ENCODE peak calls at places on chromosomes 2 and 18, in ten cellular contexts. K is neural progenitor cell; A is IMR-90; E is ascending aorta; C is HAP-1; F is brain microvascular endothelial cell; H is thoracic aorta; S is PC-3; P is transverse colon; Z is CD8-positive, alpha-beta memory T cell. Q is an unnamed sample.
A peak's percentile ranks its signal among the peaks of the same experiment; 100 is the strongest.

GRCh38 chr18:41758534-41758933 is 196.5 kb upstream of the PIK3C3 start:
- DNase-seq in A (no peak), P (no peak), K (no peak), H (no peak), S (no peak), E (no peak), C (no peak), F (no peak), Z (no peak), Q (no peak)

GRCh38 chr2:134447669-134448068 is 193.8 kb downstream of the MGAT5 start:
- DNase-seq in A (no peak), E (no peak), K (no peak), H (no peak), C (no peak), F (no peak), P (no peak), Z (no peak), S (no peak), Q (no peak)

GRCh38 chr2:30708491-30709290 is 98.6 kb downstream of the CAPN13 start:
- DNase-seq in F (peak; percentile 19), S (peak; percentile 11), Z (no peak), P (no peak), E (no peak), H (no peak), K (no peak), C (no peak), A (peak; percentile 47), Q (no peak)

GRCh38 chr18:34661464-34662087 is 48.5 kb upstream of the DTNA start:
- DNase-seq in F (peak; percentile 46), Z (no peak), P (no peak), S (peak; percentile 50), A (peak; percentile 51), K (peak; percentile 61), C (peak; percentile 47), E (no peak), H (no peak), Q (no peak)

GRCh38 chr2:26752636-26753035 is 11.4 kb upstream of the SLC35F6 start:
- DNase-seq in C (no peak), P (no peak), E (no peak), A (no peak), S (no peak), H (no peak), F (no peak), K (no peak), Z (no peak), Q (no peak)

GRCh38 chr2:172864182-172864581 is 128.5 kb downstream of the RAPGEF4 start:
- DNase-seq in Z (no peak), E (no peak), P (peak; percentile 54), S (peak; percentile 72), H (no peak), F (peak; percentile 36), C (peak; percentile 53), A (peak; percentile 51), K (peak; percentile 79), Q (peak; percentile 52)

GRCh38 chr2:142857247-142858154 is 20.0 kb upstream of the KYNU start:
- DNase-seq in E (no peak), A (peak; percentile 46), S (peak; percentile 69), P (no peak), C (no peak), Z (no peak), H (no peak), K (no peak), F (no peak), Q (no peak)

GRCh38 chr2:190717764-190718651 is 69.1 kb downstream of the NAB1 start:
- DNase-seq in S (peak; percentile 40), F (no peak), C (no peak), K (no peak), Z (no peak), P (no peak), E (no peak), H (no peak), A (no peak), Q (no peak)

GRCh38 chr2:25103287-25103871 is 61.5 kb downstream of the EFR3B start:
- DNase-seq in E (no peak), S (peak; percentile 94), P (no peak), Z (no peak), K (no peak), C (no peak), H (no peak), A (peak; percentile 94), F (peak; percentile 72), Q (no peak)

GRCh38 chr2:101823347-101823791 is 125.9 kb downstream of the MAP4K4 start:
- DNase-seq in F (peak; percentile 83), K (peak; percentile 80), Z (peak; percentile 52), S (peak; percentile 67), H (no peak), A (peak; percentile 82), C (peak; percentile 47), P (peak; percentile 71), E (no peak), Q (peak; percentile 77)

GRCh38 chr18:49588171-49588570 is 26.3 kb downstream of the LIPG start:
- DNase-seq in H (no peak), P (no peak), F (no peak), A (no peak), E (no peak), Z (no peak), C (no peak), S (no peak), K (no peak), Q (no peak)

GRCh38 chr2:31287681-31288080 is 53.7 kb downstream of the EHD3 start:
- DNase-seq in K (no peak), A (peak; percentile 37), S (no peak), H (no peak), Z (no peak), C (no peak), F (peak; percentile 14), E (no peak), P (no peak), Q (no peak)

GRCh38 chr2:71608034-71608433 is 154.7 kb downstream of the DYSF start:
- DNase-seq in H (no peak), C (no peak), F (no peak), K (no peak), E (no peak), S (no peak), Z (no peak), A (no peak), P (no peak), Q (peak; percentile 0)

GRCh38 chr18:76416935-76417334 is 78.1 kb downstream of the ZNF516 start:
- DNase-seq in A (peak; percentile 61), P (peak; percentile 9), S (no peak), F (peak; percentile 26), K (no peak), E (no peak), H (no peak), Z (no peak), C (no peak), Q (no peak)

GRCh38 chr2:136117909-136118818 is at the start of gene CXCR4:
- DNase-seq in A (peak; percentile 2), P (peak; percentile 83), E (peak; percentile 23), H (no peak), K (peak; percentile 95), C (peak; percentile 59), F (no peak), Z (peak; percentile 89), S (peak; percentile 58), Q (peak; percentile 72)

GRCh38 chr2:69453475-69454129 is 16.4 kb upstream of the NFU1 start:
- DNase-seq in H (no peak), P (no peak), S (no peak), Z (no peak), E (no peak), F (no peak), A (no peak), C (no peak), K (no peak), Q (no peak)

GRCh38 chr2:1546023-1546591 is 132.8 kb downstream of the TPO start:
- DNase-seq in H (no peak), E (no peak), F (peak; percentile 45), A (peak; percentile 63), C (peak; percentile 52), S (peak; percentile 72), K (peak; percentile 71), Z (no peak), P (peak; percentile 33), Q (peak; percentile 36)

GRCh38 chr2:207747653-207748560 is 21.8 kb downstream of the FZD5 start:
- DNase-seq in F (no peak), S (no peak), C (no peak), A (peak; percentile 84), K (no peak), H (no peak), E (no peak), Z (no peak), P (no peak), Q (no peak)

GRCh38 chr2:176066645-176067586 is 16.8 kb downstream of the EVX2 start:
- DNase-seq in H (no peak), A (no peak), F (no peak), S (no peak), K (peak; percentile 57), E (no peak), C (no peak), Z (no peak), P (no peak), Q (no peak)
- H3K27me3 ChIP-seq in H (peaks cover 20% of the 10 kb centered on the region), A (peaks cover 59% of the 10 kb centered on the region), F (peaks cover 62% of the 10 kb centered on the region), S (peaks cover 35% of the 10 kb centered on the region), K (peaks cover 100% of the 10 kb centered on the region), E (peaks cover 11% of the 10 kb centered on the region), C (peaks cover 24% of the 10 kb centered on the region), Z (peaks cover 39% of the 10 kb centered on the region), P (peaks cover 100% of the 10 kb centered on the region), Q (peaks cover 44% of the 10 kb centered on the region)

GRCh38 chr2:120344991-120345975 is 653 bp upstream of the INHBB start:
- DNase-seq in H (no peak), S (peak; percentile 22), E (no peak), K (peak; percentile 63), C (no peak), Z (no peak), P (no peak), F (no peak), A (no peak), Q (no peak)
- H3K27me3 ChIP-seq in H (no peaks in the 10 kb centered on the region), S (no peaks in the 10 kb centered on the region), E (peaks cover 17% of the 10 kb centered on the region), K (peaks cover 99% of the 10 kb centered on the region), C (peaks cover 24% of the 10 kb centered on the region), Z (peaks cover 28% of the 10 kb centered on the region), P (peaks cover 97% of the 10 kb centered on the region), F (peaks cover 70% of the 10 kb centered on the region), A (peaks cover 90% of the 10 kb centered on the region), Q (peaks cover 32% of the 10 kb centered on the region)

GRCh38 chr2:6031165-6031867 is 339.1 kb downstream of the SOX11 start:
- DNase-seq in A (no peak), P (no peak), E (no peak), K (no peak), C (no peak), S (no peak), F (no peak), H (no peak), Z (no peak), Q (no peak)

DNA sequence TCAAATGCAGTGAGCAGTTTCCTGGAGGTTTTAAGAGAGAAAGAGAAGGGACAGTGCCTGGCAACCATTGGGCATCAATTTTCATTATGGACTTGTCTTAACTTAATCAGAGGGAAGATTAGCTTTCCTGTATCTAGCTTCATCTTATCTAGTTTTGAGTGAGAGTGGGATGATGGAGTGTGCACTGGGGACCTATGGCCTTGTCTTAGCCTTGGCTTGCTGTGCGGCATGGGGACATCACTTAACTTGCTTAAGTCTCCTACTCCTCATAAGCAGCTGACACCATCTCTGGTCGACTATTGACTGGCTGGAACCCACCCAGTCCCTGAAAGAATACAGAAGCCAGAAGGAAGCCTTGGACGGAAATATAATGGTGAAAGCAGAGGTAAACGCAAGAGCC is 344.0 kb downstream of the SOX11 start:
- DNase-seq in A (no peak), Z (no peak), H (no peak), P (no peak), K (no peak), S (no peak), C (no peak), F (no peak), E (no peak), Q (no peak)
- H3K27me3 ChIP-seq in A (no peaks in the 10 kb centered on the region), Z (no peaks in the 10 kb centered on the region), H (no peaks in the 10 kb centered on the region), P (no peaks in the 10 kb centered on the region), K (no peaks in the 10 kb centered on the region), S (no peaks in the 10 kb centered on the region), C (no peaks in the 10 kb centered on the region), F (no peaks in the 10 kb centered on the region), E (no peaks in the 10 kb centered on the region), Q (no peaks in the 10 kb centered on the region)

GRCh38 chr2:65846984-65847383 is 414.6 kb upstream of the SPRED2 start:
- DNase-seq in P (no peak), C (no peak), E (no peak), K (no peak), A (no peak), F (no peak), S (no peak), H (no peak), Z (no peak), Q (no peak)
- H3K27me3 ChIP-seq in P (no peaks in the 10 kb centered on the region), C (no peaks in the 10 kb centered on the region), E (no peaks in the 10 kb centered on the region), K (no peaks in the 10 kb centered on the region), A (peaks cover 7% of the 10 kb centered on the region), F (no peaks in the 10 kb centered on the region), S (peaks cover 59% of the 10 kb centered on the region), H (no peaks in the 10 kb centered on the region), Z (no peaks in the 10 kb centered on the region), Q (no peaks in the 10 kb centered on the region)

Q was measured in body of pancreas.